ENCODE peak calls at places on chromosomes 12 and 14, in nine cellular contexts. One of them, this sample, is unnamed.

GRCh38 chr14:44108601-44109000 is 398.5 kb downstream of the FSCB start:
- DNase-seq in GM23338: no peak
- DNase-seq in gastrocnemius medialis: no peak
- DNase-seq in GM10248: no peak
- DNase-seq in IMR-90: no peak
- DNase-seq in choroid plexus epithelial cell: no peak
- DNase-seq in GM20000: no peak
- DNase-seq in CD14-positive monocyte: no peak
- DNase-seq in fibroblast of pulmonary artery: peak
- DNase-seq in this sample: no peak

GRCh38 chr14:103679351-103679750 is 35.9 kb downstream of the XRCC3 start:
- DNase-seq in GM23338: peak
- DNase-seq in gastrocnemius medialis: no peak
- DNase-seq in GM10248: peak
- DNase-seq in IMR-90: no peak
- DNase-seq in choroid plexus epithelial cell: peak
- DNase-seq in GM20000: peak
- DNase-seq in CD14-positive monocyte: peak
- DNase-seq in fibroblast of pulmonary artery: peak
- DNase-seq in this sample: peak

GRCh38 chr12:42759622-42760273 is 170.2 kb upstream of the PRICKLE1 start:
- DNase-seq in GM23338: no peak
- DNase-seq in gastrocnemius medialis: peak
- DNase-seq in GM10248: no peak
- DNase-seq in IMR-90: peak
- DNase-seq in choroid plexus epithelial cell: peak
- DNase-seq in GM20000: no peak
- DNase-seq in CD14-positive monocyte: no peak
- DNase-seq in fibroblast of pulmonary artery: peak
- DNase-seq in this sample: peak

GRCh38 chr12:94146166-94146565 is 2.2 kb upstream of the PLXNC1 start:
- DNase-seq in GM23338: no peak
- DNase-seq in gastrocnemius medialis: no peak
- DNase-seq in GM10248: no peak
- DNase-seq in IMR-90: no peak
- DNase-seq in choroid plexus epithelial cell: no peak
- DNase-seq in GM20000: no peak
- DNase-seq in CD14-positive monocyte: no peak
- DNase-seq in fibroblast of pulmonary artery: no peak
- DNase-seq in this sample: no peak

GRCh38 chr12:133129368-133130037 is 571 bp downstream of the ZNF891 start:
- DNase-seq in GM23338: peak
- DNase-seq in gastrocnemius medialis: peak
- DNase-seq in GM10248: no peak
- DNase-seq in IMR-90: peak
- DNase-seq in choroid plexus epithelial cell: peak
- DNase-seq in GM20000: no peak
- DNase-seq in CD14-positive monocyte: no peak
- DNase-seq in fibroblast of pulmonary artery: peak
- DNase-seq in this sample: no peak

GRCh38 chr14:59583755-59584154 is 7.1 kb upstream of the CCDC175 start:
- DNase-seq in GM23338: peak
- DNase-seq in gastrocnemius medialis: no peak
- DNase-seq in GM10248: no peak
- DNase-seq in IMR-90: peak
- DNase-seq in choroid plexus epithelial cell: peak
- DNase-seq in GM20000: no peak
- DNase-seq in CD14-positive monocyte: no peak
- DNase-seq in fibroblast of pulmonary artery: peak
- DNase-seq in this sample: no peak

GRCh38 chr14:65356327-65356836 is 56.1 kb upstream of the FUT8 start:
- DNase-seq in GM23338: peak
- DNase-seq in gastrocnemius medialis: no peak
- DNase-seq in GM10248: no peak
- DNase-seq in IMR-90: peak
- DNase-seq in choroid plexus epithelial cell: peak
- DNase-seq in GM20000: no peak
- DNase-seq in CD14-positive monocyte: no peak
- DNase-seq in fibroblast of pulmonary artery: peak
- DNase-seq in this sample: no peak

GRCh38 chr12:122749569-122750332 is 2.9 kb upstream of the DENR start:
- DNase-seq in GM23338: peak
- DNase-seq in gastrocnemius medialis: no peak
- DNase-seq in GM10248: no peak
- DNase-seq in IMR-90: no peak
- DNase-seq in choroid plexus epithelial cell: no peak
- DNase-seq in GM20000: no peak
- DNase-seq in CD14-positive monocyte: no peak
- DNase-seq in fibroblast of pulmonary artery: no peak
- DNase-seq in this sample: no peak

GRCh38 chr12:113413488-113413939 is 8.7 kb upstream of the SDSL start:
- DNase-seq in GM23338: no peak
- DNase-seq in gastrocnemius medialis: no peak
- DNase-seq in GM10248: no peak
- DNase-seq in IMR-90: peak
- DNase-seq in choroid plexus epithelial cell: peak
- DNase-seq in GM20000: no peak
- DNase-seq in CD14-positive monocyte: no peak
- DNase-seq in fibroblast of pulmonary artery: peak
- DNase-seq in this sample: peak

GRCh38 chr12:13164271-13164670 is 32.3 kb upstream of the EMP1 start:
- DNase-seq in GM23338: no peak
- DNase-seq in gastrocnemius medialis: no peak
- DNase-seq in GM10248: no peak
- DNase-seq in IMR-90: no peak
- DNase-seq in choroid plexus epithelial cell: no peak
- DNase-seq in GM20000: no peak
- DNase-seq in CD14-positive monocyte: no peak
- DNase-seq in fibroblast of pulmonary artery: no peak
- DNase-seq in this sample: no peak

GRCh38 chr12:47396902-47397663 is 308.7 kb downstream of the RPAP3 start:
- DNase-seq in GM23338: no peak
- DNase-seq in gastrocnemius medialis: no peak
- DNase-seq in GM10248: no peak
- DNase-seq in IMR-90: no peak
- DNase-seq in choroid plexus epithelial cell: no peak
- DNase-seq in GM20000: no peak
- DNase-seq in CD14-positive monocyte: no peak
- DNase-seq in fibroblast of pulmonary artery: no peak
- DNase-seq in this sample: no peak

GRCh38 chr14:77065851-77066554 is 32.1 kb upstream of the CIPC start:
- DNase-seq in GM23338: no peak
- DNase-seq in gastrocnemius medialis: no peak
- DNase-seq in GM10248: no peak
- DNase-seq in IMR-90: no peak
- DNase-seq in choroid plexus epithelial cell: no peak
- DNase-seq in GM20000: no peak
- DNase-seq in CD14-positive monocyte: no peak
- DNase-seq in fibroblast of pulmonary artery: no peak
- DNase-seq in this sample: no peak

GRCh38 chr12:27081668-27082091 is 698 bp downstream of the C12orf71 start:
- DNase-seq in GM23338: peak
- DNase-seq in gastrocnemius medialis: no peak
- DNase-seq in GM10248: no peak
- DNase-seq in IMR-90: peak
- DNase-seq in choroid plexus epithelial cell: peak
- DNase-seq in GM20000: no peak
- DNase-seq in CD14-positive monocyte: no peak
- DNase-seq in fibroblast of pulmonary artery: peak
- DNase-seq in this sample: no peak
- TF ChIP-seq CTCF in GM23338: peak
- TF ChIP-seq CTCF in gastrocnemius medialis: no peak
- TF ChIP-seq CTCF in GM10248: no peak
- TF ChIP-seq CTCF in IMR-90: peak
- TF ChIP-seq CTCF in choroid plexus epithelial cell: peak
- TF ChIP-seq CTCF in GM20000: no peak
- TF ChIP-seq CTCF in CD14-positive monocyte: peak
- TF ChIP-seq CTCF in fibroblast of pulmonary artery: peak
- TF ChIP-seq CTCF in this sample: no peak

GRCh38 chr12:127678945-127679344 is 588.0 kb upstream of the TMEM132C start:
- DNase-seq in GM23338: no peak
- DNase-seq in gastrocnemius medialis: no peak
- DNase-seq in GM10248: no peak
- DNase-seq in IMR-90: no peak
- DNase-seq in choroid plexus epithelial cell: no peak
- DNase-seq in GM20000: no peak
- DNase-seq in CD14-positive monocyte: no peak
- DNase-seq in fibroblast of pulmonary artery: no peak
- DNase-seq in this sample: no peak

GRCh38 chr12:127675936-127676335 is 591.0 kb upstream of the TMEM132C start:
- DNase-seq in GM23338: no peak
- DNase-seq in gastrocnemius medialis: no peak
- DNase-seq in GM10248: no peak
- DNase-seq in IMR-90: no peak
- DNase-seq in choroid plexus epithelial cell: no peak
- DNase-seq in GM20000: no peak
- DNase-seq in CD14-positive monocyte: no peak
- DNase-seq in fibroblast of pulmonary artery: no peak
- DNase-seq in this sample: no peak

GRCh38 chr12:127677537-127678131 is 589.3 kb upstream of the TMEM132C start:
- DNase-seq in GM23338: peak
- DNase-seq in gastrocnemius medialis: no peak
- DNase-seq in GM10248: peak
- DNase-seq in IMR-90: peak
- DNase-seq in choroid plexus epithelial cell: peak
- DNase-seq in GM20000: peak
- DNase-seq in CD14-positive monocyte: no peak
- DNase-seq in fibroblast of pulmonary artery: peak
- DNase-seq in this sample: peak

GRCh38 chr12:127681151-127681754 is 585.7 kb upstream of the TMEM132C start:
- DNase-seq in GM23338: no peak
- DNase-seq in gastrocnemius medialis: no peak
- DNase-seq in GM10248: no peak
- DNase-seq in IMR-90: no peak
- DNase-seq in choroid plexus epithelial cell: peak
- DNase-seq in GM20000: no peak
- DNase-seq in CD14-positive monocyte: no peak
- DNase-seq in fibroblast of pulmonary artery: no peak
- DNase-seq in this sample: no peak

GRCh38 chr12:127680516-127680915 is 586.5 kb upstream of the TMEM132C start:
- DNase-seq in GM23338: no peak
- DNase-seq in gastrocnemius medialis: no peak
- DNase-seq in GM10248: no peak
- DNase-seq in IMR-90: no peak
- DNase-seq in choroid plexus epithelial cell: peak
- DNase-seq in GM20000: no peak
- DNase-seq in CD14-positive monocyte: no peak
- DNase-seq in fibroblast of pulmonary artery: peak
- DNase-seq in this sample: no peak
- TF ChIP-seq CTCF in GM23338: no peak
- TF ChIP-seq CTCF in gastrocnemius medialis: no peak
- TF ChIP-seq CTCF in GM10248: no peak
- TF ChIP-seq CTCF in IMR-90: no peak
- TF ChIP-seq CTCF in choroid plexus epithelial cell: no peak
- TF ChIP-seq CTCF in GM20000: no peak
- TF ChIP-seq CTCF in CD14-positive monocyte: no peak
- TF ChIP-seq CTCF in fibroblast of pulmonary artery: no peak
- TF ChIP-seq CTCF in this sample: no peak

GRCh38 chr14:50003213-50004021 is 110.5 kb downstream of the ARF6 start:
- DNase-seq in GM23338: peak
- DNase-seq in gastrocnemius medialis: peak
- DNase-seq in GM10248: peak
- DNase-seq in IMR-90: peak
- DNase-seq in choroid plexus epithelial cell: peak
- DNase-seq in GM20000: peak
- DNase-seq in CD14-positive monocyte: peak
- DNase-seq in fibroblast of pulmonary artery: peak
- DNase-seq in this sample: peak
- TF ChIP-seq CTCF in GM23338: no peak
- TF ChIP-seq CTCF in gastrocnemius medialis: peak
- TF ChIP-seq CTCF in GM10248: peak
- TF ChIP-seq CTCF in IMR-90: peak
- TF ChIP-seq CTCF in choroid plexus epithelial cell: peak
- TF ChIP-seq CTCF in GM20000: no peak
- TF ChIP-seq CTCF in CD14-positive monocyte: peak
- TF ChIP-seq CTCF in fibroblast of pulmonary artery: no peak
- TF ChIP-seq CTCF in this sample: peak

DNA sequence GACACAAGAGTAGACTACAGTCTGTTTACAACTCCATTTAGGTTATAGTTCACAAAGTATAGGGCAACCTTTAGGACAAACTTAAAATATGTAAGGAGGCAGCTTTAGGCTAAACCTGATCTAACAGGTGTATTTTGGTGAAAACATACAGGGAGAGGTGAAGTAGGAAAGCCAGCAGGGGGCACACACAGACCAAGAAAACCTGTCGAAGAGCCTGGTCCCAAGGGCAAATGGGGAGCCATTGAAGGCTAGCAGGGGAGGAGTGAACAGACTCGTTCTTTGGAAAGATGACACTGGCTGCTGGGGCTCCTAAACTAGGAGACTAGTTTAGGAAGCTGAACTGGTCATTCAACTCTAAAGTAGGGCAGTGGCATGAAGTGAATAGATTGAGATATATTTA is 138.8 kb upstream of the WSCD2 start:
- DNase-seq in GM23338: peak
- DNase-seq in gastrocnemius medialis: no peak
- DNase-seq in GM10248: peak
- DNase-seq in IMR-90: no peak
- DNase-seq in choroid plexus epithelial cell: peak
- DNase-seq in GM20000: peak
- DNase-seq in CD14-positive monocyte: no peak
- DNase-seq in fibroblast of pulmonary artery: peak
- DNase-seq in this sample: no peak
- TF ChIP-seq CTCF in GM23338: peak
- TF ChIP-seq CTCF in gastrocnemius medialis: no peak
- TF ChIP-seq CTCF in GM10248: peak
- TF ChIP-seq CTCF in IMR-90: peak
- TF ChIP-seq CTCF in choroid plexus epithelial cell: peak
- TF ChIP-seq CTCF in GM20000: no peak
- TF ChIP-seq CTCF in CD14-positive monocyte: peak
- TF ChIP-seq CTCF in fibroblast of pulmonary artery: peak
- TF ChIP-seq CTCF in this sample: peak

DNA sequence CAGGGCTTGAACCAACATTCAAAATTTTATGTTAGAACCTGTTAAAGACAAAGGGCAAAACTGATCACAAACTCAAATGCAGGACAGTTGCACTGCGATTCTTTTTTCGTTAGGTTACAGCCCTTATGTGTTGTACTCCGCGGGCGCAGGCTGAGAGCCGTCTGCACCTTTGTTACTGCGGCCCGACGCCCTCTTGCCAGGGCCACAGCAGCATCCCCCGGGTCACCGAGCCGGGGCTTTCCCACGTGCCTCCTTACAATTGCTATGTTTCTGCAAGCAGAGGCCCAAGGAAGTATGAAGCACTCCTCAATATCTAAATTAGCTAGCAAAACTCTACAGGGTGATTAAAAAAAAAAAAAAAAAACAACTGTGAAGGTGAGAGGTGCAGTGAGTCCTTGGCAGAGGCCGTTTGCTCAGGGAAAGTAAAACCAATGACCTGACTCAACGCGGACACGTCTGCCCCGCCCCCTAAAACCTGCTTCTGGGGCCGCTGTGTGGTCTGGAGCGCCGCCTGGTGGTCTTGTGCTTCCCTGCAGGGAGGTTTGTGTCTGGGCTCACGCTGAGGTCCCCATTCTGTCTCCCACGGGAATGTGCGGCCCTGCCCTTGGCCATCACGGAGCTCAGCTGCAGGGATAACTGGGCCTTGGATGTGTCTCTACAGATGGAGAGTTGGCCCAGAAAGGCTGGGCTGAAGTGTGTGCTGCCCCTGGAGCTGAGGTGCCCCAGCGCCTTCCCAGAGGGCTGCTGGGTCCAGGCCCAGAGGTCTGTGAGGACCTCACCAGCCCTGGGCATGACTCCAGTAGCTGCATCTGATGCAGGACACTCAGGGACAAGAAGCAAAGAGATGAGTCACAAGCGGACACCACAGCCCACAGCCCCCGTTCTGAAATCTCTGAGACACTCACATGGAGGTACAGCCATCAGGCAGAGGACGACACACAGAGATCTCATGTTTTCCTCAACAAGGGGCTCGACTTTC is 418.5 kb downstream of the TMEM121 start:
- DNase-seq in GM23338: peak
- DNase-seq in gastrocnemius medialis: no peak
- DNase-seq in GM10248: peak
- DNase-seq in IMR-90: no peak
- DNase-seq in choroid plexus epithelial cell: no peak
- DNase-seq in GM20000: peak
- DNase-seq in CD14-positive monocyte: peak
- DNase-seq in fibroblast of pulmonary artery: no peak
- DNase-seq in this sample: no peak
- TF ChIP-seq CTCF in GM23338: peak
- TF ChIP-seq CTCF in gastrocnemius medialis: peak
- TF ChIP-seq CTCF in GM10248: peak
- TF ChIP-seq CTCF in IMR-90: no peak
- TF ChIP-seq CTCF in choroid plexus epithelial cell: no peak
- TF ChIP-seq CTCF in GM20000: peak
- TF ChIP-seq CTCF in CD14-positive monocyte: peak
- TF ChIP-seq CTCF in fibroblast of pulmonary artery: no peak
- TF ChIP-seq CTCF in this sample: peak